ENCODE peak calls at places on chromosomes 11 and 22, in six cellular contexts. T is fibroblast of the aortic adventitia, N is choroid plexus epithelial cell, R is HFFc6, K is left cardiac atrium, E is NCI-H2107. U is an unnamed sample.

GRCh38 chr11:44016129-44016528 is 31.7 kb upstream of the ACCSL start:
- DNase-seq in T (peak; percentile 85), N (peak; percentile 81), R (peak; percentile 57), K (peak; percentile 72), E (no peak), U (peak; percentile 63)

GRCh38 chr11:61055776-61056175 is 46.5 kb upstream of the CD5 start:
- DNase-seq in T (no peak), N (no peak), R (no peak), K (no peak), E (no peak), U (no peak)

GRCh38 chr11:43983221-43983795 is 40.9 kb downstream of the C11orf96 start:
- DNase-seq in T (no peak), N (peak; percentile 46), R (peak; percentile 32), K (no peak), E (no peak), U (no peak)

GRCh38 chr11:2887526-2888195 is 2.1 kb upstream of the CDKN1C start:
- DNase-seq in T (no peak), N (no peak), R (no peak), K (no peak), E (no peak), U (no peak)

GRCh38 chr11:126716456-126717083 is 284.0 kb downstream of the KIRREL3 start:
- DNase-seq in T (peak; percentile 31), N (peak; percentile 2), R (peak; percentile 25), K (peak; percentile 41), E (no peak), U (peak; percentile 54)

GRCh38 chr11:2791521-2792375 is 92.0 kb upstream of the KCNQ1OT1 start:
- DNase-seq in T (no peak), N (no peak), R (no peak), K (peak; percentile 70), E (no peak), U (no peak)

GRCh38 chr11:16999116-16999515 is 15.1 kb downstream of the PLEKHA7 start:
- DNase-seq in T (no peak), N (no peak), R (no peak), K (no peak), E (no peak), U (no peak)

GRCh38 chr11:33476945-33477584 is 219.9 kb downstream of the HIPK3 start:
- DNase-seq in T (peak; percentile 17), N (peak; percentile 62), R (peak; percentile 55), K (no peak), E (no peak), U (peak; percentile 30)

GRCh38 chr11:117663389-117663788 is 133.6 kb downstream of the DSCAML1 start:
- DNase-seq in T (no peak), N (no peak), R (no peak), K (no peak), E (no peak), U (no peak)

GRCh38 chr11:110525883-110526282 is 96.1 kb downstream of the FDX1 start:
- DNase-seq in T (peak; percentile 84), N (peak; percentile 80), R (peak; percentile 39), K (peak; percentile 30), E (peak; percentile 86), U (peak; percentile 89)

GRCh38 chr11:35491231-35491871 is 34.1 kb downstream of the PAMR1 start:
- DNase-seq in T (peak; percentile 95), N (peak; percentile 93), R (peak; percentile 91), K (no peak), E (no peak), U (peak; percentile 93)

GRCh38 chr11:70187771-70188170 is 15.3 kb upstream of the FADD start:
- DNase-seq in T (no peak), N (no peak), R (no peak), K (no peak), E (no peak), U (no peak)

GRCh38 chr11:125062931-125063428 is at the start of gene SLC37A2:
- DNase-seq in T (peak; percentile 47), N (peak; percentile 57), R (peak; percentile 36), K (peak; percentile 82), E (no peak), U (peak; percentile 78)

GRCh38 chr22:48496226-48496845 is 1331.3 kb downstream of the BRD1 start:
- DNase-seq in T (no peak), N (no peak), R (no peak), K (no peak), E (no peak), U (no peak)

GRCh38 chr11:118171274-118172062 is 5.0 kb downstream of the SCN2B start:
- DNase-seq in T (peak; percentile 58), N (peak; percentile 70), R (peak; percentile 10), K (peak; percentile 78), E (peak; percentile 78), U (peak; percentile 51)

GRCh38 chr11:97614571-97614970 is 1224.8 kb downstream of the JRKL start:
- DNase-seq in T (peak; percentile 4), N (peak; percentile 96), R (peak; percentile 9), K (no peak), E (no peak), U (no peak)

GRCh38 chr22:44025171-44026065 is 1.3 kb downstream of the PARVB start:
- DNase-seq in T (no peak), N (no peak), R (no peak), K (peak; percentile 60), E (no peak), U (no peak)

GRCh38 chr11:129828301-129828836 is 12.7 kb downstream of the TMEM45B start:
- DNase-seq in T (peak; percentile 24), N (no peak), R (no peak), K (no peak), E (no peak), U (no peak)

GRCh38 chr22:46462726-46463371 is 74.6 kb downstream of the CELSR1 start:
- DNase-seq in T (no peak), N (peak; percentile 29), R (peak; percentile 85), K (no peak), E (peak; percentile 44), U (peak; percentile 87)

GRCh38 chr22:38957046-38957770 is at the start of gene APOBEC3A:
- DNase-seq in T (no peak), N (no peak), R (no peak), K (no peak), E (no peak), U (no peak)

GRCh38 chr11:91459840-91460239 is 764.8 kb upstream of the FAT3 start:
- DNase-seq in T (no peak), N (no peak), R (no peak), K (no peak), E (no peak), U (no peak)

GRCh38 chr11:117225553-117226170 is 6.2 kb downstream of the PCSK7 start:
- DNase-seq in T (no peak), N (no peak), R (no peak), K (no peak), E (no peak), U (no peak)

GRCh38 chr22:22979954-22980353 is 90.4 kb upstream of the GNAZ start:
- DNase-seq in T (no peak), N (no peak), R (no peak), K (no peak), E (no peak), U (no peak)

GRCh38 chr11:111933872-111934271 is 3.3 kb upstream of the DIXDC1 start:
- DNase-seq in T (peak; percentile 40), N (peak; percentile 46), R (no peak), K (no peak), E (no peak), U (no peak)

GRCh38 chr11:90465553-90465952 is 242.7 kb upstream of the CHORDC1 start:
- DNase-seq in T (no peak), N (no peak), R (no peak), K (no peak), E (no peak), U (no peak)

GRCh38 chr22:41909290-41910049 is 5.4 kb downstream of the SHISA8 start:
- DNase-seq in T (no peak), N (no peak), R (no peak), K (no peak), E (no peak), U (no peak)

GRCh38 chr11:74390697-74391096 is 7.5 kb downstream of the PGM2L1 start:
- DNase-seq in T (no peak), N (no peak), R (no peak), K (no peak), E (no peak), U (no peak)

GRCh38 chr11:45468265-45468856 is 182.2 kb upstream of the SYT13 start:
- DNase-seq in T (no peak), N (peak; percentile 77), R (no peak), K (no peak), E (no peak), U (peak; percentile 12)

GRCh38 chr22:31098633-31099110 is 8.7 kb downstream of the SELENOM start:
- DNase-seq in T (no peak), N (no peak), R (no peak), K (peak; percentile 68), E (no peak), U (no peak)